ENCODE peak calls at places on chromosomes 1 and 21, in eight cellular contexts. R, G, M, I, T, E, Y and D are unnamed samples.

GRCh38 chr21:15430577-15430976 is 299.2 kb upstream of the USP25 start:
- DNase-seq in G (no peak), Y (no peak), T (no peak), R (peak), E (no peak), M (no peak), I (no peak), D (no peak)

GRCh38 chr1:158951956-158952355 is 20.6 kb downstream of the PYHIN1 start:
- DNase-seq in R (no peak), T (no peak), M (no peak), G (peak), Y (no peak), E (no peak), I (no peak), D (no peak)

GRCh38 chr1:41387667-41388091 is 26.4 kb downstream of the FOXO6 start:
- DNase-seq in M (no peak), G (peak), R (peak), T (peak), Y (no peak), E (no peak), I (no peak), D (no peak)

GRCh38 chr1:234893725-234894630 is 234.7 kb downstream of the TOMM20 start:
- DNase-seq in R (peak), E (no peak), I (no peak), G (no peak), M (no peak), Y (peak), T (peak), D (no peak)

GRCh38 chr1:54609301-54609921 is 13.9 kb downstream of the FAM151A start:
- DNase-seq in E (no peak), G (no peak), R (no peak), T (no peak), M (peak), I (no peak), Y (no peak), D (no peak)

GRCh38 chr1:87252406-87252805 is 76.3 kb upstream of the LMO4 start:
- DNase-seq in I (no peak), G (no peak), R (peak), Y (no peak), M (no peak), E (no peak), T (no peak), D (no peak)

GRCh38 chr1:14857436-14858195 is 259.1 kb downstream of the KAZN start:
- DNase-seq in Y (no peak), I (no peak), M (no peak), G (no peak), R (no peak), T (no peak), E (no peak), D (no peak)

GRCh38 chr1:206898089-206898908 is 1.1 kb downstream of the IL24 start:
- DNase-seq in Y (no peak), M (no peak), I (no peak), T (peak), R (peak), G (no peak), E (no peak), D (no peak)

GRCh38 chr1:46026531-46026930 is 105.9 kb downstream of the PIK3R3 start:
- DNase-seq in R (no peak), Y (no peak), T (no peak), I (no peak), E (no peak), M (no peak), G (no peak), D (no peak)

GRCh38 chr1:46019348-46019747 is 113.1 kb downstream of the PIK3R3 start:
- DNase-seq in T (no peak), Y (no peak), I (no peak), E (no peak), R (no peak), G (peak), M (no peak), D (no peak)

GRCh38 chr1:46017876-46018503 is 114.4 kb downstream of the PIK3R3 start:
- DNase-seq in T (no peak), I (no peak), G (no peak), M (no peak), Y (no peak), E (no peak), R (no peak), D (no peak)

GRCh38 chr1:46020005-46020404 is 112.4 kb downstream of the PIK3R3 start:
- DNase-seq in I (no peak), T (no peak), E (no peak), G (no peak), M (no peak), Y (no peak), R (peak), D (no peak)

DNA sequence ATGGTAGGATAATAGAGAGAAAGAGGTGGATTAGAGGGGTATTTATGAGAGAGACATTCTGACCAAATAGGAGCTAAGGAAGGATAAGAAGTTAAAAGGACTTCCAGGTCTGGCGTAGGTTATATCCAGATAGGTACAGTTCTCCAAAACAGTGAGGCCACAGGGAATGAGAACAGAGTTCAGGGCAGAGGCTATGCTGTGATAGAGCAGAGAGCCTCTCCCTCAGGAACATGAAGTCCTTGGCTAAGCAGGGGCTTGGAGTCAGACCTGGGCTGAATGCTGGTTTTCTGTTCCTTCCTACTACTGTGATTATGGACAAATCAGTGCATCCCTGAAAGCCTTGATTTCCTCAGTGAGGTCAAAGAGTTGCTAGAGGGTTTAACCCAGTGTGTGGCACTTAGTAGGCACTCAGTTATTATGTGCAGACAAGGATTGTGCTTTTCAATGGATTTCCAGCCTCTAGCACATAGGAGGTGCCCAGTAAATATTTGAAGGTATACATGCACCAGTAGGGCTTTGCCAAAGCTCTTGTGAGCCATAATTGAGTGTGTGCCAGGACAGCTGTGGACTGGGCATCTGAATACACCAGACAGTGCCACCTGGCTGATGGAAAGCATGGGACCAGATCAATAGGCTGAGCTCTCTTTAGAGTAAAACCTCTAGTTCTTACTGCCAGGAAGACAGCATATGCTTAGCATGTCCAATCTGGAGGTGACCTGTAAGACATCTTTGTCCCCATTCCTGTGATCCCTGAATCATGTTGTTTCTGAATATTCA is 111.2 kb downstream of the PIK3R3 start:
- DNase-seq in G (no peak), M (no peak), E (no peak), Y (no peak), I (no peak), R (no peak), T (no peak), D (no peak)
- TF ChIP-seq CTCF in G (no peak), M (no peak), E (no peak), Y (no peak), I (no peak), R (no peak), T (no peak), D (peak)

GRCh38 chr1:45359882-45360513 is 19.8 kb upstream of the MUTYH start:
- DNase-seq in Y (no peak), R (peak), E (no peak), T (peak), I (no peak), M (peak), G (peak), D (no peak)
- TF ChIP-seq CTCF in Y (peak), R (peak), E (peak), T (peak), I (peak), M (peak), G (peak), D (peak)

DNA sequence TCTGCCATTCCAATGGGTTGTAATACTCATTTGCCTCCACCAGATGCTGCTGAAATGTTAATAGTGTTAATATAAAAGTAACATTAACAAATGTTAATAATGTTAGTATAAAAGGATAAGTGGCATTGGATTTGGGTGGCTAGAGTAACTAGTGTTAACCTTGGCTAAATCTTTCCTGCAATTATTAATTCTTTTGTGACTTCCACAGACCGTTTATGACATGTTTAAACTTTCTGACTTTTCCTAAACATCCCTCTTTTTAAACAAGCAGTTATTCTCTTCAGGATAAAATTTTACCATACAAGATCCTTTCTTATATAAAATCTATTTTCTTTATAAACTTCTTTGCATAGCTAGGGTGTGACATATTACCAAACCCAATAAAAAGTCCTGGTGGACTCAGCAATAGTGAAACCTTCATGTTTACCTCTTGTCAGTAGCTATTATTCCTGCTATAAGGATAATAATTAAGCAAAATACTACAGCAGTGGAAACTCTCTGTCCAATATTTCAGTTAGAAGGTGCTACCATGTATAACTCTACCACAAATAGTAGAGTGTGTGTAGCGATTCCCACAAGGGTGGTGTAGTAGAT is 41.5 kb downstream of the CCDC30 start:
- DNase-seq in T (no peak), G (no peak), I (no peak), E (no peak), M (no peak), Y (no peak), R (no peak), D (no peak)
- TF ChIP-seq CTCF in T (no peak), G (no peak), I (no peak), E (no peak), M (no peak), Y (no peak), R (no peak), D (no peak)

GRCh38 chr1:1376551-1377226 is 1.7 kb upstream of the AURKAIP1 start:
- DNase-seq in G (no peak), R (no peak), M (no peak), Y (no peak), E (no peak), I (no peak), T (no peak), D (no peak)

GRCh38 chr1:1373493-1374067 is 1.4 kb downstream of the AURKAIP1 start:
- DNase-seq in R (no peak), T (no peak), I (no peak), G (no peak), M (no peak), E (no peak), Y (no peak), D (no peak)

GRCh38 chr1:1374068-1374860 is 743 bp downstream of the AURKAIP1 start:
- DNase-seq in T (no peak), R (no peak), G (no peak), E (no peak), M (no peak), I (no peak), Y (no peak), D (peak)

GRCh38 chr1:1373051-1373450 is 2.0 kb downstream of the AURKAIP1 start:
- DNase-seq in T (no peak), E (no peak), G (no peak), M (no peak), Y (no peak), I (no peak), R (no peak), D (no peak)

DNA sequence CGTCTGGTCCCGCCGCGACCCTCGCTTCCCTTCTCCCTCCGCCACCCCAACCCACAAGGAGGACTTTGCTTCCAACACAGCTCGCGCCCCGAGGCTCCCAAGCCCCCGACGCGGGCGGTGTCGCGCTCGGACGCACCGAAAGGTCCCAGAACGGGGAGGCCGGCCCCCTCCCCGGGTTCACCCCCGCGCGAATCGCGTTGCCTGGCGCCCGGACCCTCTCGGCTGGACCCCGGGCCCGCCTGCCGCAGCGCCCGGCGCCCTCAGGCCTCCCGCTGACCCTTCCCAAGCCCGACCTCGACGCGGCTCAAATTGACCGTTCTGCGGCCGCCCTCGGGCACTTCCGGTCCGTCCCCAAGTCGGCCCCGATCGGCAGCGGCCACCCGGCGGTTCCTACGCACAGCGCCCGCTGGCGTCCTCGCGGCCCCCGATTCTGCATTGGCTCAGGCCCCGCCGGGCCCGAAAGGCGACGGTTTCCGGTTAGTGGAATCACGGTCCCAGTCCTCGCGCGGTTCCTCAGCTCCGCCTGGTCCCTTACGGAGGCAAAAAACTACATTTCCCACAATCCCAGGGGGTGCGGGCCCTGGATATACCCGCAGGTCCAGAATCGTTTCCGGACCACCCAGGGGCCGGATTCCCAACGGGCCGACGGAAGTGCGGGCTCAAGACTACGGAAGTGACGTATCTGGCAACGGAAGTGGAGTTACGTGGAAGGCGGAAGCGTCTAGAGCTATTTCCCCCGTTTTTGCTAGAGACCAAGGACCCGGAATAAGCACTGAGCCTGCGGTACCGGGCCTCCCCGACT is at the start of gene AURKAIP1:
- DNase-seq in I (peak), M (peak), Y (peak), R (peak), T (peak), E (peak), G (peak), D (peak)
- TF ChIP-seq CTCF in I (no peak), M (peak), Y (peak), R (no peak), T (peak), E (no peak), G (peak), D (peak)

GRCh38 chr1:60876952-60877351 is 205.4 kb upstream of the NFIA start:
- DNase-seq in R (no peak), G (no peak), E (no peak), M (no peak), I (no peak), Y (no peak), T (no peak), D (no peak)

GRCh38 chr1:60877376-60877775 is 205.0 kb upstream of the NFIA start:
- DNase-seq in G (no peak), E (no peak), Y (no peak), T (no peak), M (no peak), R (no peak), I (no peak), D (no peak)

GRCh38 chr1:60880202-60880601 is 202.2 kb upstream of the NFIA start:
- DNase-seq in R (no peak), G (no peak), M (no peak), E (no peak), Y (no peak), T (no peak), I (no peak), D (no peak)

GRCh38 chr1:60875139-60875538 is 207.2 kb upstream of the NFIA start:
- DNase-seq in Y (no peak), I (no peak), G (no peak), M (no peak), E (no peak), T (no peak), R (peak), D (no peak)

GRCh38 chr1:60878323-60878722 is 204.0 kb upstream of the NFIA start:
- DNase-seq in I (no peak), Y (no peak), R (no peak), T (no peak), E (no peak), M (no peak), G (no peak), D (no peak)
- TF ChIP-seq CTCF in I (no peak), Y (no peak), R (no peak), T (no peak), E (no peak), M (no peak), G (no peak), D (no peak)